ENCODE peak calls at places on chromosome 7, in nine cellular contexts. Z, M, C, V, S, U, K, G and E are unnamed samples.

GRCh38 chr7:42672339-42672990 is 239.4 kb downstream of the C7orf25 start:
- DNase-seq in K (no peak), U (no peak), S (no peak), G (no peak), M (no peak), V (no peak), Z (no peak), C (no peak), E (no peak)

GRCh38 chr7:20276705-20277472 is 53.8 kb upstream of the ITGB8 start:
- DNase-seq in G (no peak), K (no peak), U (no peak), M (no peak), S (no peak), V (no peak), Z (no peak), C (no peak), E (no peak)

GRCh38 chr7:105269397-105269796 is 119.3 kb downstream of the SRPK2 start:
- DNase-seq in U (no peak), V (no peak), Z (peak; percentile 21), S (no peak), K (no peak), M (no peak), G (no peak), C (no peak), E (peak; percentile 43)

GRCh38 chr7:35793225-35793579 is 7.7 kb upstream of the SEPTIN7 start:
- DNase-seq in V (no peak), G (no peak), S (no peak), U (peak; percentile 5), M (no peak), C (no peak), Z (no peak), K (peak; percentile 35), E (no peak)

GRCh38 chr7:35645691-35646090 is 49.2 kb downstream of the HERPUD2 start:
- DNase-seq in Z (no peak), G (no peak), U (no peak), C (no peak), V (no peak), K (no peak), M (no peak), S (no peak), E (no peak)

GRCh38 chr7:37320140-37320839 is 128.4 kb downstream of the ELMO1 start:
- DNase-seq in K (no peak), S (no peak), G (no peak), U (no peak), C (no peak), M (no peak), V (no peak), Z (no peak), E (no peak)

GRCh38 chr7:131071786-131072504 is 255.7 kb upstream of the MKLN1 start:
- DNase-seq in M (peak; percentile 27), U (peak; percentile 38), G (no peak), Z (peak; percentile 28), K (peak; percentile 43), C (no peak), S (no peak), V (no peak), E (peak; percentile 48)

GRCh38 chr7:91319326-91319725 is 55.1 kb downstream of the FZD1 start:
- DNase-seq in M (no peak), G (no peak), C (no peak), S (no peak), Z (no peak), K (no peak), U (no peak), V (no peak), E (no peak)

GRCh38 chr7:127912901-127913300 is 118.3 kb downstream of the LRRC4 start:
- DNase-seq in G (no peak), V (no peak), U (no peak), S (no peak), K (no peak), C (no peak), M (no peak), Z (no peak), E (no peak)

GRCh38 chr7:157318015-157318706 is 18.6 kb upstream of the DNAJB6 start:
- DNase-seq in U (peak; percentile 71), V (no peak), K (no peak), Z (peak; percentile 84), S (no peak), M (peak; percentile 39), G (no peak), C (no peak), E (no peak)

GRCh38 chr7:64902806-64903721 is at the start of gene ZNF273:
- DNase-seq in U (peak; percentile 84), S (no peak), V (peak; percentile 80), K (peak; percentile 96), Z (peak; percentile 97), M (peak; percentile 95), C (peak; percentile 78), G (peak; percentile 99), E (peak; percentile 95)
- TF ChIP-seq POLR2A in U (peak; percentile 70), S (peak; percentile 91), V (peak; percentile 75), K (no peak), Z (peak; percentile 96), M (peak; percentile 63), C (peak; percentile 35), G (no peak), E (peak; percentile 97)

GRCh38 chr7:100949227-100949930 is at the start of gene MUC3A:
- DNase-seq in G (no peak), M (peak; percentile 84), C (no peak), V (no peak), U (no peak), Z (no peak), S (no peak), K (peak; percentile 48), E (no peak)
- TF ChIP-seq POLR2A in G (no peak), M (peak; percentile 43), C (no peak), V (no peak), U (no peak), Z (no peak), S (no peak), K (no peak), E (no peak)

GRCh38 chr7:18177129-18177814 is 149.6 kb upstream of the PRPS1L1 start:
- DNase-seq in C (no peak), G (no peak), U (no peak), Z (no peak), K (no peak), S (no peak), M (no peak), V (no peak), E (no peak)

GRCh38 chr7:18175801-18176450 is 148.3 kb upstream of the PRPS1L1 start:
- DNase-seq in U (no peak), V (no peak), Z (no peak), M (no peak), C (no peak), S (no peak), K (no peak), G (no peak), E (no peak)

GRCh38 chr7:18180685-18181084 is 153.0 kb upstream of the PRPS1L1 start:
- DNase-seq in C (no peak), K (no peak), U (no peak), Z (no peak), M (no peak), V (no peak), S (no peak), G (no peak), E (no peak)

GRCh38 chr7:18179058-18179457 is 151.4 kb upstream of the PRPS1L1 start:
- DNase-seq in M (no peak), U (no peak), K (no peak), V (no peak), G (no peak), S (no peak), Z (peak; percentile 66), C (no peak), E (no peak)

DNA sequence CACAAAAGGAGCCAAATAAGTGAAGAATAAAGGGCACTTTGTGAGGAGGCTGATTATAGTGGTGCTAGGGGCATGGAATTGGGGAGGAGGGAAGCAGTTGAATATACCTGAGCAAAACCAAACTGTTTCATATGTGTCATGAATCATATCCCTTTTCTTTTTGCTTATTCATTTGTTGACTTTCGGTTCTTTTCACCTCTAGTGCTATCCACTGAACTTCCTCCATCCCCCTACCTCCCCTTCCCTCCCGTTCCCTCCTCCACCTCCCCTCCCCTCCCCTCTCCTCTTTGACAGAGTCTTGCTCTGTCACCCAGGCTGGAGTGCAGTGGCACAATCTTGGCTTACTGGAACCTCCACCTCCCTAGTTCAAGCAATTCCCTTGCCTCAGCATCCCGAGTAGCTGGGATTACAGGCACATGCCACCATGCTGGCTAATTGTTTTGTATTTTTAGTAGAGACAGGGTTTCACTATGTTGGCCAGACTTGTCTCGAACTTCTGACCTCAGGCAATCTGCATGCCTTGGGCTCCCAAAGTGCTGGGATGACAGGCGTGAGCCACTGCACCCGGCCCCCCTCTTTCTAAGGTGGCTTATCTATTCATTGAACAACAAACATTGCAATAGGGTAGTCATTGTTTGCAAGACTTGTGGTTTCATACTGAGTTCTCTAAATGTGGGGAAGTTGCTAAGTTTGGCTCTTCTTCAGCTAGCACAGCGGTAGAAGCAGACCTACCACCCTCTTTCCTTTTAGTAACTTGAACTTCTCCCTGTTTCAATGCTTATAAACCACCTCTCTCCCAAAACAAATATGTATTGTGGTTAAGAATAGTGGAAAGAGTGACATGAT is 150.4 kb upstream of the PRPS1L1 start:
- DNase-seq in K (no peak), M (no peak), S (peak; percentile 14), U (no peak), V (no peak), C (no peak), Z (peak; percentile 92), G (no peak), E (no peak)
- TF ChIP-seq POLR2A in K (no peak), M (no peak), S (no peak), U (no peak), V (no peak), C (no peak), Z (no peak), G (no peak), E (no peak)

DNA sequence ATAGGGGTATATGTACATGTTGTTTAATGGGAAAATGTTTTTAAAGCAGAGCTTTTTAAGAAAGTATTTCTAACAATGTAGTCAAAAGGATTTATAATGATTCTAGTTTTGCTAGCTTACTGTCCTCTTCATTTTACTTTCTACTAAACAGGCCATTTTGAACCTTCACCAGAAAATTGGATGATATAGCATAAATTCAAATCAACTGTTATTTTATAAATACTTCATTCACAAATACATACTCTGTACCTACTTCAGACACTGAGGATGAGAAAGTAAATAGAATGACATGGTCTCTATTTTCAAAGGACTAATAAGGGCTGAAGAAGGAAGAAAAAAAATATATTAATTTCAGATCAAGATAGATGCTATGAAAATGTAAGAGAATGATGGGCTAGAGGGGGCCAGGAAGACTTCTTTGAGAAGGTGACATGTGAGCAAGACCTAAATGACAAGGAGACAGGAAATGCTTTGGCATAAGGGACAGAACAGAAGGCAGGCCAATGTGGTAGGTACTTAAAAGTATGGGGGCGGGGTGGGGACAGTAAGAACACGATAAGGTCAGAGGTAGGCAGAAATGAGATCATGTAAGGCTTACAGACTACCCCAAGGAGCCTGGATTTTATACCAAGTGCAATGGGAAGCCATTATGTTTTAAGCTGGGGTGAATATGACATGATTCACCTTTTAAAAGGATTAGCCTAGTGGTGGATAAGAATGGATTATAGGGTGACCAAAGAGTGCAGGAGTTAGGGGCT is 5.2 kb downstream of the NAMPT start:
- DNase-seq in K (no peak), M (no peak), U (no peak), C (no peak), Z (peak; percentile 11), G (no peak), V (no peak), S (no peak), E (peak; percentile 15)
- TF ChIP-seq POLR2A in K (no peak), M (no peak), U (no peak), C (no peak), Z (no peak), G (no peak), V (no peak), S (peak; percentile 31), E (no peak)